ENCODE peak calls at places on chromosomes 3 and 15, in ten cellular contexts. X is activated naive CD4-positive, alpha-beta T cell; E is activated CD8-positive, alpha-beta memory T cell treated with anti-CD3 and anti-CD28 coated beads, Interleukin-2, amount 50 U/mL, for 4 hours; J is heart left ventricle; T is upper lobe of right lung; V is NCI-H2029; C is neuronal stem cell; O is MM.1S; B is iris pigment epithelial cell; D is effector CD4-positive, alpha-beta T cell. F is an unnamed sample.

GRCh38 chr3:146243559-146243958 is 7.3 kb downstream of the PLSCR4 start:
- DNase-seq in X (no peak), E (no peak), J (no peak), T (no peak), V (no peak), C (no peak), O (no peak), B (no peak), D (no peak), F (no peak)

GRCh38 chr15:97995881-97996603 is 35.5 kb downstream of the ARRDC4 start:
- DNase-seq in X (no peak), E (no peak), J (no peak), T (no peak), V (no peak), C (no peak), O (peak; percentile 43), B (no peak), D (no peak), F (no peak)

GRCh38 chr15:78243491-78243941 is 9.2 kb upstream of the ACSBG1 start:
- DNase-seq in X (no peak), E (no peak), J (peak; percentile 64), T (no peak), V (no peak), C (no peak), O (no peak), B (peak; percentile 21), D (no peak), F (no peak)

GRCh38 chr3:184423567-184423966 is 43.7 kb downstream of the CHRD start:
- DNase-seq in X (no peak), E (no peak), J (no peak), T (no peak), V (no peak), C (no peak), O (peak; percentile 90), B (no peak), D (no peak), F (no peak)

GRCh38 chr3:125151437-125151806 is 61.1 kb downstream of the SLC12A8 start:
- DNase-seq in X (no peak), E (no peak), J (no peak), T (no peak), V (no peak), C (no peak), O (no peak), B (no peak), D (no peak), F (no peak)

GRCh38 chr3:149879872-149880271 is 66.9 kb downstream of the RNF13 start:
- DNase-seq in X (no peak), E (peak; percentile 20), J (peak; percentile 63), T (peak; percentile 66), V (no peak), C (peak; percentile 27), O (peak; percentile 27), B (peak; percentile 77), D (no peak), F (no peak)

GRCh38 chr3:127585163-127585812 is 5.2 kb downstream of the TPRA1 start:
- DNase-seq in X (no peak), E (no peak), J (no peak), T (no peak), V (no peak), C (no peak), O (no peak), B (peak; percentile 50), D (no peak), F (no peak)

GRCh38 chr15:101709466-101709865 is 14.8 kb downstream of the TARS3 start:
- DNase-seq in X (no peak), E (no peak), J (no peak), T (no peak), V (no peak), C (no peak), O (no peak), B (no peak), D (no peak), F (no peak)

GRCh38 chr15:66630801-66631351 is 65.1 kb upstream of the LCTL start:
- DNase-seq in X (no peak), E (no peak), J (no peak), T (no peak), V (no peak), C (no peak), O (no peak), B (no peak), D (no peak), F (no peak)

GRCh38 chr3:188286087-188286513 is 132.1 kb downstream of the LPP start:
- DNase-seq in X (no peak), E (no peak), J (peak; percentile 74), T (no peak), V (no peak), C (no peak), O (no peak), B (peak; percentile 99), D (no peak), F (no peak)

GRCh38 chr15:68730491-68731317 is 90.0 kb downstream of the ANP32A start:
- DNase-seq in X (no peak), E (peak; percentile 27), J (peak; percentile 59), T (no peak), V (no peak), C (peak; percentile 27), O (peak; percentile 22), B (peak; percentile 42), D (no peak), F (no peak)

GRCh38 chr15:46848704-46849103 is 868.6 kb upstream of the SEMA6D start:
- DNase-seq in X (no peak), E (no peak), J (no peak), T (no peak), V (no peak), C (no peak), O (no peak), B (no peak), D (no peak), F (no peak)

GRCh38 chr15:85164841-85165466 is 183.3 kb downstream of the PDE8A start:
- DNase-seq in X (no peak), E (no peak), J (no peak), T (no peak), V (no peak), C (no peak), O (no peak), B (no peak), D (no peak), F (no peak)

GRCh38 chr3:122331886-122332285 is 6.8 kb downstream of the CSTA start:
- DNase-seq in X (no peak), E (no peak), J (no peak), T (no peak), V (no peak), C (no peak), O (no peak), B (no peak), D (no peak), F (no peak)

GRCh38 chr15:88331291-88331690 is 74.8 kb upstream of the NTRK3 start:
- DNase-seq in X (no peak), E (peak; percentile 24), J (no peak), T (no peak), V (peak; percentile 4), C (peak; percentile 70), O (peak; percentile 72), B (no peak), D (no peak), F (no peak)

GRCh38 chr15:46865155-46865554 is 852.1 kb upstream of the SEMA6D start:
- DNase-seq in X (no peak), E (no peak), J (no peak), T (no peak), V (no peak), C (no peak), O (no peak), B (no peak), D (no peak), F (no peak)

GRCh38 chr3:22284559-22284958 is 533.5 kb upstream of the ZNF385D start:
- DNase-seq in X (no peak), E (no peak), J (no peak), T (no peak), V (no peak), C (no peak), O (no peak), B (peak; percentile 79), D (no peak), F (no peak)

GRCh38 chr3:194572944-194573491 is 60.2 kb downstream of the TMEM44 start:
- DNase-seq in X (no peak), E (no peak), J (no peak), T (no peak), V (no peak), C (no peak), O (no peak), B (peak; percentile 77), D (no peak), F (no peak)

GRCh38 chr15:75620043-75620775 is 5.3 kb downstream of the SNUPN start:
- DNase-seq in X (no peak), E (no peak), J (peak; percentile 52), T (no peak), V (no peak), C (no peak), O (no peak), B (peak; percentile 77), D (no peak), F (no peak)

GRCh38 chr15:56036546-56037067 is 43.2 kb upstream of the NEDD4 start:
- DNase-seq in X (no peak), E (no peak), J (no peak), T (no peak), V (no peak), C (no peak), O (no peak), B (no peak), D (no peak), F (no peak)

GRCh38 chr3:172692751-172693310 is 18.0 kb downstream of the NCEH1 start:
- DNase-seq in X (no peak), E (no peak), J (no peak), T (no peak), V (no peak), C (no peak), O (peak; percentile 47), B (no peak), D (no peak), F (no peak)

GRCh38 chr15:85636351-85636750 is 158.4 kb downstream of the KLHL25 start:
- DNase-seq in X (no peak), E (no peak), J (no peak), T (no peak), V (no peak), C (no peak), O (no peak), B (no peak), D (no peak), F (no peak)

GRCh38 chr15:52794665-52795463 is 4.7 kb upstream of the ONECUT1 start:
- DNase-seq in X (no peak), E (no peak), J (no peak), T (no peak), V (no peak), C (peak; percentile 14), O (no peak), B (no peak), D (no peak), F (no peak)

GRCh38 chr3:52355526-52355925 is 39.4 kb downstream of the DNAH1 start:
- DNase-seq in X (no peak), E (no peak), J (peak; percentile 9), T (no peak), V (no peak), C (no peak), O (no peak), B (no peak), D (no peak), F (no peak)

GRCh38 chr15:85533949-85534543 is 153.6 kb downstream of the AKAP13 start:
- DNase-seq in X (no peak), E (no peak), J (no peak), T (no peak), V (no peak), C (no peak), O (peak; percentile 41), B (no peak), D (no peak), F (no peak)

GRCh38 chr3:13170317-13170716 is 97.1 kb upstream of the IQSEC1 start:
- DNase-seq in X (no peak), E (no peak), J (no peak), T (no peak), V (no peak), C (no peak), O (no peak), B (no peak), D (no peak), F (no peak)

GRCh38 chr3:119630562-119631329 is 29.6 kb downstream of the POPDC2 start:
- DNase-seq in X (no peak), E (no peak), J (no peak), T (no peak), V (no peak), C (no peak), O (no peak), B (peak; percentile 89), D (no peak), F (peak; percentile 71)

GRCh38 chr3:19899264-19899663 is 34.8 kb downstream of the EFHB start:
- DNase-seq in X (no peak), E (no peak), J (no peak), T (no peak), V (no peak), C (no peak), O (no peak), B (no peak), D (no peak), F (no peak)